ENCODE peak calls at places on chromosome 20, in five cellular contexts. One of them, this sample, is unnamed. For H3K9me3, the result is how much of the 10 kb centered on the place peaks cover.

GRCh38 chr20:14219801-14220461 is 117.5 kb downstream of the FLRT3 start:
- DNase-seq in MM.1S: peak
- DNase-seq in ovary: no peak
- DNase-seq in thoracic aorta: no peak
- DNase-seq in T-helper 17 cell: no peak
- DNase-seq in this sample: no peak

GRCh38 chr20:45113865-45114264 is 1.1 kb downstream of the WFDC5 start:
- DNase-seq in ovary: no peak
- DNase-seq in thoracic aorta: no peak
- DNase-seq in T-helper 17 cell: no peak
- DNase-seq in MM.1S: no peak
- DNase-seq in this sample: no peak

GRCh38 chr20:54067606-54068174 is 2.7 kb downstream of the BCAS1 start:
- DNase-seq in MM.1S: peak
- DNase-seq in T-helper 17 cell: no peak
- DNase-seq in ovary: no peak
- DNase-seq in thoracic aorta: no peak
- DNase-seq in this sample: no peak

GRCh38 chr20:1301031-1301529 is 27.9 kb downstream of the SDCBP2 start:
- DNase-seq in T-helper 17 cell: no peak
- DNase-seq in ovary: no peak
- DNase-seq in MM.1S: no peak
- DNase-seq in thoracic aorta: no peak
- DNase-seq in this sample: peak

GRCh38 chr20:23340524-23340923 is 10.1 kb upstream of the NXT1 start:
- DNase-seq in T-helper 17 cell: no peak
- DNase-seq in thoracic aorta: peak
- DNase-seq in ovary: peak
- DNase-seq in MM.1S: no peak
- DNase-seq in this sample: no peak

GRCh38 chr20:51987812-51988211 is 185.5 kb upstream of the SALL4 start:
- DNase-seq in MM.1S: no peak
- DNase-seq in T-helper 17 cell: no peak
- DNase-seq in ovary: no peak
- DNase-seq in thoracic aorta: no peak
- DNase-seq in this sample: no peak

GRCh38 chr20:50418890-50419642 is 91.1 kb upstream of the PTPN1 start:
- DNase-seq in T-helper 17 cell: no peak
- DNase-seq in MM.1S: no peak
- DNase-seq in ovary: no peak
- DNase-seq in thoracic aorta: no peak
- DNase-seq in this sample: no peak

GRCh38 chr20:34627458-34627857 is 49.4 kb downstream of the PIGU start:
- DNase-seq in T-helper 17 cell: no peak
- DNase-seq in thoracic aorta: no peak
- DNase-seq in ovary: no peak
- DNase-seq in MM.1S: no peak
- DNase-seq in this sample: no peak

GRCh38 chr20:50992733-50993457 is 30.0 kb downstream of the KCNG1 start:
- DNase-seq in MM.1S: peak
- DNase-seq in ovary: no peak
- DNase-seq in thoracic aorta: no peak
- DNase-seq in T-helper 17 cell: no peak
- DNase-seq in this sample: no peak

GRCh38 chr20:48181536-48181935 is 396.3 kb upstream of the SULF2 start:
- DNase-seq in thoracic aorta: no peak
- DNase-seq in T-helper 17 cell: no peak
- DNase-seq in ovary: no peak
- DNase-seq in MM.1S: no peak
- DNase-seq in this sample: no peak

GRCh38 chr20:47568019-47568418 is 66.3 kb downstream of the NCOA3 start:
- DNase-seq in T-helper 17 cell: no peak
- DNase-seq in thoracic aorta: no peak
- DNase-seq in ovary: peak
- DNase-seq in MM.1S: no peak
- DNase-seq in this sample: no peak

GRCh38 chr20:63873477-63873971 is 8.5 kb downstream of the TPD52L2 start:
- DNase-seq in T-helper 17 cell: no peak
- DNase-seq in ovary: no peak
- DNase-seq in thoracic aorta: no peak
- DNase-seq in MM.1S: no peak
- DNase-seq in this sample: peak

GRCh38 chr20:38246357-38247165 is 14.0 kb downstream of the KIAA1755 start:
- DNase-seq in T-helper 17 cell: no peak
- DNase-seq in ovary: peak
- DNase-seq in thoracic aorta: no peak
- DNase-seq in MM.1S: no peak
- DNase-seq in this sample: peak

GRCh38 chr20:64224344-64225165 is 31.0 kb upstream of the PCMTD2 start:
- DNase-seq in MM.1S: no peak
- DNase-seq in thoracic aorta: no peak
- DNase-seq in T-helper 17 cell: no peak
- DNase-seq in ovary: no peak
- DNase-seq in this sample: no peak

GRCh38 chr20:53752583-53752970 is 158.9 kb upstream of the ZNF217 start:
- DNase-seq in thoracic aorta: no peak
- DNase-seq in MM.1S: no peak
- DNase-seq in ovary: no peak
- DNase-seq in T-helper 17 cell: no peak
- DNase-seq in this sample: no peak

GRCh38 chr20:57788936-57789613 is 79.3 kb upstream of the PMEPA1 start:
- DNase-seq in ovary: no peak
- DNase-seq in T-helper 17 cell: no peak
- DNase-seq in MM.1S: no peak
- DNase-seq in thoracic aorta: no peak
- DNase-seq in this sample: peak

GRCh38 chr20:31990958-31991705 is 19.1 kb upstream of the CCM2L start:
- DNase-seq in ovary: no peak
- DNase-seq in MM.1S: no peak
- DNase-seq in T-helper 17 cell: no peak
- DNase-seq in thoracic aorta: no peak
- DNase-seq in this sample: no peak

GRCh38 chr20:63955846-63956663 is at the start of gene UCKL1:
- DNase-seq in thoracic aorta: peak
- DNase-seq in ovary: peak
- DNase-seq in T-helper 17 cell: peak
- DNase-seq in MM.1S: peak
- DNase-seq in this sample: peak

GRCh38 chr20:4813076-4813838 is 91.5 kb downstream of the PRND start:
- DNase-seq in thoracic aorta: no peak
- DNase-seq in MM.1S: no peak
- DNase-seq in T-helper 17 cell: no peak
- DNase-seq in ovary: peak
- DNase-seq in this sample: peak

GRCh38 chr20:23228912-23229311 is 121.7 kb upstream of the NXT1 start:
- DNase-seq in MM.1S: no peak
- DNase-seq in thoracic aorta: no peak
- DNase-seq in T-helper 17 cell: no peak
- DNase-seq in ovary: no peak
- DNase-seq in this sample: no peak

DNA sequence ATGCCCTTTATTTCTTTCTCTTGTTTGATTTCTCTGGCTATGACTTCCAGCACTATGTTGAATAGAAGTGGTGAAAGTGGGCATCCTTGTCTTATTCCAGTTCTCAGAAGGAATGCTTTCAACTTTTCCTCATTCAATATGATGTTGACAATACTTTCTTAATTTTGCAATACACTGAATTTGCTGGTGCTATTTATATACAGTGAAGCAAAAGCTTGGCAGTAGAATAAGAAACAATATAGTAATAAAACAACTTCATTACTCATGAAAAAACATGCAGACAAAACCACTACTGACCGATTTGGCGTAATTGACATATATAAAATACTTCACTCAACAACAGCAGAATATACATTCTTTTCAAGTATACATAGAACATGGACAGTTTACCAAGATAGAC is 96.4 kb downstream of the CFAP61 start:
- DNase-seq in T-helper 17 cell: no peak
- DNase-seq in thoracic aorta: no peak
- DNase-seq in MM.1S: no peak
- DNase-seq in ovary: no peak
- DNase-seq in this sample: no peak
- H3K9me3 ChIP-seq in T-helper 17 cell: under half
- H3K9me3 ChIP-seq in thoracic aorta: under half
- H3K9me3 ChIP-seq in MM.1S: under half
- H3K9me3 ChIP-seq in ovary: under half
- H3K9me3 ChIP-seq in this sample: under half

GRCh38 chr20:2880650-2881049 is 7.4 kb downstream of the PTPRA start:
- DNase-seq in MM.1S: no peak
- DNase-seq in T-helper 17 cell: no peak
- DNase-seq in thoracic aorta: no peak
- DNase-seq in ovary: no peak
- DNase-seq in this sample: no peak
- H3K9me3 ChIP-seq in MM.1S: under half
- H3K9me3 ChIP-seq in T-helper 17 cell: under half
- H3K9me3 ChIP-seq in thoracic aorta: under half
- H3K9me3 ChIP-seq in ovary: under half
- H3K9me3 ChIP-seq in this sample: under half

GRCh38 chr20:62117658-62118057 is 4.6 kb upstream of the LSM14B start:
- DNase-seq in T-helper 17 cell: peak
- DNase-seq in ovary: no peak
- DNase-seq in thoracic aorta: no peak
- DNase-seq in MM.1S: peak
- DNase-seq in this sample: peak

GRCh38 chr20:62116558-62117361 is 5.5 kb upstream of the LSM14B start:
- DNase-seq in ovary: no peak
- DNase-seq in MM.1S: no peak
- DNase-seq in thoracic aorta: no peak
- DNase-seq in T-helper 17 cell: no peak
- DNase-seq in this sample: no peak

GRCh38 chr20:62112368-62112767 is 9.9 kb upstream of the LSM14B start:
- DNase-seq in T-helper 17 cell: no peak
- DNase-seq in MM.1S: no peak
- DNase-seq in thoracic aorta: no peak
- DNase-seq in ovary: no peak
- DNase-seq in this sample: no peak

GRCh38 chr20:62117362-62117646 is 5.0 kb upstream of the LSM14B start:
- DNase-seq in thoracic aorta: no peak
- DNase-seq in T-helper 17 cell: no peak
- DNase-seq in MM.1S: no peak
- DNase-seq in ovary: no peak
- DNase-seq in this sample: no peak

GRCh38 chr20:62114894-62115293 is 7.4 kb upstream of the LSM14B start:
- DNase-seq in T-helper 17 cell: no peak
- DNase-seq in ovary: no peak
- DNase-seq in thoracic aorta: no peak
- DNase-seq in MM.1S: peak
- DNase-seq in this sample: no peak
- H3K9me3 ChIP-seq in T-helper 17 cell: under half
- H3K9me3 ChIP-seq in ovary: under half
- H3K9me3 ChIP-seq in thoracic aorta: under half
- H3K9me3 ChIP-seq in MM.1S: under half
- H3K9me3 ChIP-seq in this sample: under half

DNA sequence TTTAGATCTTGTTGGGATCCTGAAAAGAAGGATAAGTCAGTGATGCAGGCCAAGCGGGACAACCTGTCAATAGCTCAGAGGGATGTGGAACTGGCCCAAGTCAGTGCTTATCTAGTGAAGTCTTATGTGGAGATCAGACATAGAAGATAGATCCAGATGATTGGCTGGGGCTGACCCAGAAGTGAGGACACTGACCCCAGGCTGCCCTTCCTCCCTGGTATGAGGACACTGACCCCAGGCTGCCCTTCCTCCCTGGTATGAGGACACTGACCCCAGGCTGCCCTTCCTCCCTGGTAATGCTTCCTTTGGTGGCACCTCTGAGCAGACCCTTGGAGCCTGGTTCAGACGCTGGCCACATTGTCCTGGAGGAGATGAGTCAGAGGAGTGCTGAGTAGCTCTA is 159.7 kb downstream of the PHACTR3 start:
- DNase-seq in thoracic aorta: no peak
- DNase-seq in MM.1S: no peak
- DNase-seq in ovary: no peak
- DNase-seq in T-helper 17 cell: no peak
- DNase-seq in this sample: no peak
- H3K9me3 ChIP-seq in thoracic aorta: under half
- H3K9me3 ChIP-seq in MM.1S: under half
- H3K9me3 ChIP-seq in ovary: under half
- H3K9me3 ChIP-seq in T-helper 17 cell: under half
- H3K9me3 ChIP-seq in this sample: under half

GRCh38 chr20:7237251-7237650 is 469.8 kb downstream of the BMP2 start:
- DNase-seq in thoracic aorta: no peak
- DNase-seq in T-helper 17 cell: no peak
- DNase-seq in ovary: no peak
- DNase-seq in MM.1S: no peak
- DNase-seq in this sample: no peak

DNA sequence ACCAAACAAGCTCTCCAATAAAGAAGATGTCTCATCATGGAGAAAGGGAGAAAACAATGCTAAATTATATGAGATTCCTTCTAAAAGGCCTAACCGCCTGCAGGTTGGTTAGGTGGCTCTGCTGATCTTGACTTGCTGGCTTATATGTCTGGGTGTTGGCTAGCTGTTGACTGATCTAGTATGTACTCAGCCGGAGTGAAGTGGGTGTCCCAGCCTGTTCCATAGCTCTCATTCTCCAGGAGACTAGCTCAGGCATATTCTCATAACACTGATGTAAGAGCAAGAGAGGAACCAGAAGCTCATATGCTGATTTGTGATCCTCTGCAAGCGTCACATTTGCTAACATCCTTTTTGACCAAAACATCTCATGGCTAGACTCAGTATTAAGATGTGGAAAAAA is 473.0 kb downstream of the BMP2 start:
- DNase-seq in thoracic aorta: no peak
- DNase-seq in ovary: no peak
- DNase-seq in T-helper 17 cell: no peak
- DNase-seq in MM.1S: no peak
- DNase-seq in this sample: no peak
- H3K9me3 ChIP-seq in thoracic aorta: under half
- H3K9me3 ChIP-seq in ovary: under half
- H3K9me3 ChIP-seq in T-helper 17 cell: under half
- H3K9me3 ChIP-seq in MM.1S: under half
- H3K9me3 ChIP-seq in this sample: under half

DNA sequence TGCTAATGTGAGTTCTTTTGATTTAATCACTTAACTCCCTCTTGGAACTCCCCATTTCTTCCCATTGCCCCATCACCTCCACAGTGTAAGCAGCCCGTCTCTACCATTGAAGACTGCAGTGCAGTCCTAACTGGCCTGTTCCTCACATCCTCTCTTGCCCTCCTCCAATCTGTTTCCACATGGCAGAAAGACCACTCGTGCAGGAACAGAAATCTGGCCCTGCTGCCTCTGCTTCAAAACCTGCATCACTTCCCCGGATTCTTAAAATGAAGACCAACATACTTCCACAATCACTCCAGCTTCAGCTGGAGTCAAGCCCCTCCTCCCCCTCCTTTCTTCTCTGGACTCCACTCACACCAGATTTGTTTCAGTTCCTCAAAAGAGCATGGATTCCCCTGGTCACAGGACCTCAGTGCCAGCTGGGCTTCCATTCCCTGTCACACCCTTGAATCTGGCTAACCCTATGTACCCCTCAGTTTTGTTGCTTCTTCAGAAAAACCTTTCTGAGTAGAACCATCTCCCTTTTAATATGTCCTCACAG is 802.3 kb downstream of the MAFB start:
- DNase-seq in MM.1S: no peak
- DNase-seq in thoracic aorta: no peak
- DNase-seq in ovary: peak
- DNase-seq in T-helper 17 cell: no peak
- DNase-seq in this sample: no peak
- H3K9me3 ChIP-seq in MM.1S: under half
- H3K9me3 ChIP-seq in thoracic aorta: under half
- H3K9me3 ChIP-seq in ovary: under half
- H3K9me3 ChIP-seq in T-helper 17 cell: under half
- H3K9me3 ChIP-seq in this sample: under half

This sample was measured in spleen.